ENCODE peak calls at places on chromosomes 4 and X, in seven cellular contexts. N, T, H, L, Q, M and B are unnamed samples.

GRCh38 chr4:81032174-81032551 is 1.7 kb downstream of the BMP3 start:
- DNase-seq in N (no peak), T (no peak), H (no peak), L (no peak), Q (no peak), M (no peak), B (no peak)

GRCh38 chr4:11507920-11508319 is 79.2 kb upstream of the HS3ST1 start:
- DNase-seq in N (no peak), T (no peak), H (no peak), L (no peak), Q (no peak), M (no peak), B (no peak)

GRCh38 chr4:10198365-10198764 is 81.8 kb upstream of the WDR1 start:
- DNase-seq in N (no peak), T (no peak), H (no peak), L (no peak), Q (no peak), M (no peak), B (no peak)

GRCh38 chrX:153381684-153382532 is 19.2 kb downstream of the PNMA6E start:
- DNase-seq in N (peak; percentile 84), T (no peak), H (no peak), L (no peak), Q (peak; percentile 75), M (peak; percentile 59), B (peak; percentile 22)

GRCh38 chr4:8549352-8549931 is 30.8 kb upstream of the GPR78 start:
- DNase-seq in N (peak; percentile 14), T (no peak), H (no peak), L (no peak), Q (peak; percentile 56), M (no peak), B (no peak)

GRCh38 chrX:43693602-43694406 is 37.7 kb downstream of the MAOA start:
- DNase-seq in N (no peak), T (no peak), H (no peak), L (no peak), Q (no peak), M (peak; percentile 89), B (peak; percentile 20)

GRCh38 chrX:9362529-9362928 is 102.3 kb upstream of the TBL1X start:
- DNase-seq in N (no peak), T (no peak), H (no peak), L (no peak), Q (no peak), M (no peak), B (no peak)

GRCh38 chr4:17869327-17869726 is 58.5 kb downstream of the NCAPG start:
- DNase-seq in N (no peak), T (no peak), H (no peak), L (no peak), Q (no peak), M (no peak), B (no peak)

GRCh38 chr4:186605261-186605865 is 50.0 kb upstream of the MTNR1A start:
- DNase-seq in N (no peak), T (no peak), H (no peak), L (no peak), Q (no peak), M (no peak), B (no peak)

GRCh38 chr4:180923476-180923875 is 1319.7 kb upstream of the TENM3 start:
- DNase-seq in N (no peak), T (no peak), H (no peak), L (no peak), Q (no peak), M (no peak), B (no peak)

GRCh38 chrX:71181558-71181909 is 36.9 kb downstream of the NLGN3 start:
- DNase-seq in N (peak; percentile 41), T (no peak), H (no peak), L (no peak), Q (peak; percentile 40), M (no peak), B (no peak)

GRCh38 chr4:145773581-145774234 is 93.8 kb downstream of the C4orf51 start:
- DNase-seq in N (no peak), T (no peak), H (peak; percentile 37), L (no peak), Q (no peak), M (no peak), B (no peak)

GRCh38 chr4:39719804-39720580 is 22.1 kb downstream of the UBE2K start:
- DNase-seq in N (no peak), T (no peak), H (no peak), L (no peak), Q (no peak), M (no peak), B (no peak)

GRCh38 chr4:4752576-4753401 is 106.7 kb upstream of the MSX1 start:
- DNase-seq in N (no peak), T (no peak), H (no peak), L (no peak), Q (no peak), M (no peak), B (no peak)

GRCh38 chr4:71584654-71585053 is 199.2 kb downstream of the GC start:
- DNase-seq in N (no peak), T (no peak), H (no peak), L (no peak), Q (no peak), M (no peak), B (no peak)

GRCh38 chrX:7706032-7706431 is 136.9 kb upstream of the VCX start:
- DNase-seq in N (no peak), T (no peak), H (no peak), L (no peak), Q (no peak), M (no peak), B (peak; percentile 5)

GRCh38 chr4:136803430-136803829 is 728.9 kb downstream of the PCDH18 start:
- DNase-seq in N (no peak), T (no peak), H (no peak), L (no peak), Q (no peak), M (no peak), B (no peak)

GRCh38 chrX:72020204-72020603 is 109.6 kb downstream of the NHSL2 start:
- DNase-seq in N (no peak), T (no peak), H (no peak), L (peak; percentile 4), Q (no peak), M (no peak), B (no peak)

GRCh38 chrX:151336809-151337208 is 60.2 kb upstream of the VMA21 start:
- DNase-seq in N (no peak), T (no peak), H (no peak), L (no peak), Q (no peak), M (no peak), B (no peak)

GRCh38 chr4:85084371-85085170 is 118.1 kb upstream of the WDFY3 start:
- DNase-seq in N (peak; percentile 20), T (peak; percentile 75), H (no peak), L (no peak), Q (peak; percentile 69), M (peak; percentile 60), B (no peak)

GRCh38 chr4:40579983-40580382 is 49.7 kb downstream of the RBM47 start:
- DNase-seq in N (no peak), T (no peak), H (no peak), L (no peak), Q (no peak), M (no peak), B (no peak)

GRCh38 chr4:38223801-38224236 is 263.6 kb downstream of the PTTG2 start:
- DNase-seq in N (no peak), T (no peak), H (no peak), L (no peak), Q (no peak), M (peak; percentile 81), B (no peak)

GRCh38 chr4:139560396-139561084 is 4.5 kb upstream of the SETD7 start:
- DNase-seq in N (no peak), T (no peak), H (no peak), L (no peak), Q (no peak), M (no peak), B (no peak)

GRCh38 chr4:133186845-133187244 is 37.8 kb downstream of the PCDH10 start:
- DNase-seq in N (no peak), T (no peak), H (no peak), L (no peak), Q (no peak), M (no peak), B (no peak)

GRCh38 chr4:6506616-6507140 is 34.3 kb upstream of the PPP2R2C start:
- DNase-seq in N (no peak), T (no peak), H (no peak), L (no peak), Q (no peak), M (no peak), B (no peak)

DNA sequence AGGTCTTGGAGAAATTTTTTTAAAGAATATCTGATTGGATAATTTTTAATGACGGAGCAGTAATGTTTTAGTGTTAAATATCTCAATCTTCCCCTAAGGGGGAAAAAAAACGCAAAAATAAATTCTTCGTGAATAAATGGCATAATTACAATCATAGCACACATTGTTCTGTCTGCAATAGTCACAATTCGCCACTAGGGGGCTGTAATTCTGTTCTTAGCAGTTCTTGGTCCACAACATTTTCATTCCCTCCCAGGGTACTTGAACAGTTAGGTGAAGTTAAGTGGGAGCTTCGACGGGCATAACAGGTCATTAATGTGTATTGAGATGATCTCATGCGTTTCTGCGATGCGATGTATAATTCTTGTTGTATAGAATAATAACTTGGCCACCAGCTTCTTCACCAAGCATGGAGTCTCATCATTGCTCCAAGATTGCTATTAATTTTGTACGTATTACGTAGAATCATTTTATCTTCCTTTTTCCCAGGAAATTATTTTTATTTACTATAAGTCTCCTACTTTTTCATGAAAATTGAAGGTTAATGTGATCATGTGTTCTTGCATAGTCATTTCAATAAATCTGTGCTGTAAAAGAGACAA is 27.2 kb downstream of the HTR2C start:
- DNase-seq in N (peak; percentile 46), T (peak; percentile 34), H (no peak), L (peak; percentile 47), Q (peak; percentile 53), M (peak; percentile 3), B (peak; percentile 31)
- TF ChIP-seq JUND in N (no peak), T (no peak), H (no peak), L (no peak), Q (no peak), M (no peak), B (no peak)

GRCh38 chr4:106681381-106681921 is 312.9 kb upstream of the GIMD1 start:
- DNase-seq in N (no peak), T (no peak), H (no peak), L (no peak), Q (no peak), M (no peak), B (no peak)
- TF ChIP-seq JUND in N (no peak), T (no peak), H (no peak), L (no peak), Q (no peak), M (no peak), B (no peak)

GRCh38 chr4:187883049-187883448 is 112.5 kb upstream of the ZFP42 start:
- DNase-seq in N (no peak), T (no peak), H (no peak), L (no peak), Q (no peak), M (no peak), B (no peak)
- TF ChIP-seq JUND in N (no peak), T (no peak), H (no peak), L (no peak), Q (no peak), M (no peak), B (no peak)

DNA sequence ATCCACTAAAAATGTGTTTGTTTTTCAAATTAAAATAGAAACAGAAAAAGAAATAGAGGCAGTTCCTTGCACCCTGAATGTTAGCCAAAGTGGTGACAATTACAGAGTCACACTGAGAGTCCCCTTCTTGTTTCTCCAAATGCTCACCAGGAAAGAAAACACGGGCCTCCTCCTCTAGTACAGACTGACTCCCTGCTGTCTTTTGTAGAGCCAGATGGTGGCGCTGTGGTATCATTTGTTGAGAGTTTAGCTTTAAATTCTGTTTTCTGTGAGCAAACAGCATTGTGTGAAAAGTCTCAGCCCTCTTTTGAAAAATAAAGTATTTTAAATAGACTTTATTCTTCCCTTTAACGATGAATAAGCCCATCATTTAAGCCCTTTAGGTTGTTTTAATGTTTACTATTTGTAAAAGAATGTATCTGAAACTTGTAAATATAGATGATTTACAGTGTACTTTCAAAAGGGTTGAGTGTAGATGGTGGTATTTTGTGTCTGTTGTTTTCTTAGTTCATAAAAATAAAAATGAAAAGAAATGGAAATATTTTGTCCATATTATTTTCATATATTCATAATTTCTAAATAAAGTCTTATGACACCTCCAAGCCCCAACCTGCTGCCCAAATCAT is 36.9 kb upstream of the ATOH1 start:
- DNase-seq in N (peak; percentile 59), T (peak; percentile 55), H (no peak), L (peak; percentile 70), Q (peak; percentile 70), M (peak; percentile 50), B (peak; percentile 9)
- TF ChIP-seq JUND in N (no peak), T (no peak), H (no peak), L (no peak), Q (no peak), M (no peak), B (no peak)